ENCODE peak calls at places on chromosome 10, in eight cellular contexts. P, M, U, D, G, H, T and X are unnamed samples.

GRCh38 chr10:102004376-102004775 is 51.6 kb downstream of the ARMH3 start:
- DNase-seq in M (no peak), D (peak), G (no peak), T (no peak), U (peak), P (no peak), H (no peak), X (no peak)

GRCh38 chr10:100972115-100972903 is 3.0 kb downstream of the SEMA4G start:
- DNase-seq in U (no peak), T (no peak), D (no peak), G (peak), H (no peak), M (no peak), P (no peak), X (no peak)

GRCh38 chr10:124738441-124738840 is 5.7 kb downstream of the FAM53B start:
- DNase-seq in P (no peak), D (no peak), G (no peak), T (no peak), U (no peak), H (no peak), M (no peak), X (no peak)

GRCh38 chr10:95268438-95268837 is 22.4 kb downstream of the PDLIM1 start:
- DNase-seq in H (no peak), D (peak), U (peak), T (no peak), P (no peak), G (no peak), M (no peak), X (no peak)

GRCh38 chr10:70333268-70333667 is 49.2 kb downstream of the LRRC20 start:
- DNase-seq in T (no peak), G (peak), H (no peak), D (no peak), P (no peak), U (no peak), M (no peak), X (no peak)

GRCh38 chr10:3785849-3786290 is 861 bp upstream of the KLF6 start:
- DNase-seq in H (no peak), P (no peak), U (peak), D (peak), M (no peak), G (peak), T (no peak), X (no peak)

GRCh38 chr10:4217653-4218052 is 432.6 kb upstream of the KLF6 start:
- DNase-seq in G (no peak), U (no peak), H (no peak), D (no peak), M (no peak), T (no peak), P (no peak), X (no peak)

GRCh38 chr10:98097611-98098010 is 36.8 kb upstream of the R3HCC1L start:
- DNase-seq in G (no peak), M (no peak), H (no peak), T (no peak), U (no peak), D (no peak), P (no peak), X (no peak)

GRCh38 chr10:99523251-99523773 is 9.4 kb upstream of the NKX2-3 start:
- DNase-seq in M (no peak), H (no peak), P (no peak), U (no peak), T (no peak), D (no peak), G (no peak), X (no peak)

GRCh38 chr10:49783645-49784044 is 21.5 kb upstream of the OGDHL start:
- DNase-seq in U (no peak), G (no peak), P (peak), M (no peak), H (no peak), D (no peak), T (no peak), X (peak)

GRCh38 chr10:124116771-124117510 is 23.5 kb upstream of the CHST15 start:
- DNase-seq in G (no peak), D (no peak), P (no peak), T (no peak), U (no peak), M (no peak), H (no peak), X (peak)

GRCh38 chr10:67402620-67403019 is 293.4 kb downstream of the CTNNA3 start:
- DNase-seq in P (no peak), H (no peak), D (no peak), U (no peak), T (no peak), G (no peak), M (no peak), X (no peak)

GRCh38 chr10:123544986-123545385 is 121.2 kb upstream of the GPR26 start:
- DNase-seq in T (no peak), G (no peak), H (no peak), M (no peak), U (no peak), P (no peak), D (no peak), X (no peak)

GRCh38 chr10:112955736-112956421 is 5.8 kb downstream of the TCF7L2 start:
- DNase-seq in G (no peak), D (peak), P (peak), M (no peak), T (no peak), U (peak), H (no peak), X (no peak)

GRCh38 chr10:9229702-9230101 is 1175.2 kb downstream of the GATA3 start:
- DNase-seq in T (no peak), P (no peak), G (no peak), U (no peak), H (no peak), M (peak), D (no peak), X (no peak)

GRCh38 chr10:71970331-71970730 is 6.1 kb downstream of the CHST3 start:
- DNase-seq in M (no peak), U (peak), D (no peak), P (peak), T (no peak), H (peak), G (no peak), X (peak)

GRCh38 chr10:71969929-71970328 is 5.7 kb downstream of the CHST3 start:
- DNase-seq in D (no peak), U (no peak), P (no peak), H (no peak), M (no peak), G (no peak), T (no peak), X (no peak)

GRCh38 chr10:71971769-71972555 is 7.8 kb downstream of the CHST3 start:
- DNase-seq in G (no peak), M (peak), U (no peak), T (no peak), H (no peak), P (no peak), D (no peak), X (no peak)

GRCh38 chr10:71970869-71971268 is 6.7 kb downstream of the CHST3 start:
- DNase-seq in P (peak), D (peak), H (no peak), M (no peak), U (peak), G (no peak), T (no peak), X (no peak)

GRCh38 chr10:71971311-71971731 is 7.1 kb downstream of the CHST3 start:
- DNase-seq in P (no peak), H (peak), D (peak), T (no peak), M (no peak), U (peak), G (no peak), X (no peak)
- H3K4me3 ChIP-seq in P (peak), H (no peak), D (no peak), T (no peak), M (no peak), U (peak), G (no peak), X (no peak)

GRCh38 chr10:22711373-22711772 is 3.0 kb downstream of the PIP4K2A start:
- DNase-seq in U (no peak), M (no peak), G (no peak), H (no peak), P (no peak), T (no peak), D (no peak), X (no peak)
- H3K4me3 ChIP-seq in U (no peak), M (peak), G (no peak), H (no peak), P (peak), T (peak), D (no peak), X (no peak)

DNA sequence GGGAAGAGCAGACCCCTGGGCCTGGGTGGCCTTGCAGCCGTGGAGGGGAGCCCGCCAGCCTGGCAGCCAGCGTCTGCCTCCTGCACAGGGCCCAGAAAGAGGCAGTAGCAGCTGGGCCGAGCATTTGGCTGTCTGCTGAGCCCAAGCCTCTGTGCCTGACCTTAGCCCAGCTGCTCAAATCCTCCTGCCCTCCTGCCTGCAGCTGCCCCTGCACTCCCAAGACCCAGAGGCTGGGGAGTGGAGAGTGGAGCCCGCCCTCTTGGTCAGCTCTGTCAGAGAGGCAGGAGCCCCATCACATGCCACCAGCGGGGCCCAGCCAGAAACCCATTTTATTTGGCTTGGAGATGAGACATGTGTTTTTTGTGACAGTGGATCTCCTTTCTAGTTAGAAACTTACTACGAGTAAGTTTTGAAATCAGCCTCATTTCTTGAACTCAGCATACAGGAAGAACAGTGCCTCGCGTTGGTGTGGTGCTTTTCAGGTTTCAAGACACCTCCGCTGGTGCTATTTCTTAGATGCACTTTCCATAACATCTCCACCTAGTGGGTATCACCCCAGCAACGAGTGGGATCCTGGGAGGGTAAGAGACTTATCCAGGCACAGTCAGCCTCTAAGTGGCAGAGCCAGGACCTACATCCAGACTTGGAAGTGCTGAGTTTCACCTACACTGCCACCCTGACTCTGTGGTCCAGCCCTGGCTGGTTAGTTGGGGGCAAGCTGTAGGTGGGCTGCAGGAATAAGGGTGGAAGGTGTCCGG is 477.1 kb downstream of the RPS24 start:
- DNase-seq in U (no peak), P (peak), T (no peak), D (no peak), M (no peak), H (no peak), G (no peak), X (no peak)
- H3K4me3 ChIP-seq in U (no peak), P (no peak), T (no peak), D (no peak), M (no peak), H (no peak), G (no peak), X (no peak)

GRCh38 chr10:131310904-131311660 is 439 bp downstream of the TCERG1L start:
- DNase-seq in D (no peak), H (no peak), P (no peak), G (no peak), T (no peak), M (no peak), U (no peak), X (no peak)
- H3K4me3 ChIP-seq in D (no peak), H (peak), P (no peak), G (peak), T (no peak), M (no peak), U (no peak), X (no peak)

GRCh38 chr10:129853236-129853946 is 110.7 kb downstream of the EBF3 start:
- DNase-seq in U (no peak), G (no peak), T (no peak), H (no peak), P (peak), D (peak), M (no peak), X (peak)
- H3K4me3 ChIP-seq in U (no peak), G (no peak), T (no peak), H (no peak), P (no peak), D (no peak), M (no peak), X (no peak)

GRCh38 chr10:73850863-73851461 is 23.4 kb downstream of the CAMK2G start:
- DNase-seq in H (no peak), M (no peak), G (no peak), T (no peak), D (no peak), U (no peak), P (no peak), X (no peak)
- H3K4me3 ChIP-seq in H (no peak), M (no peak), G (no peak), T (no peak), D (no peak), U (no peak), P (no peak), X (no peak)